ENCODE peak calls at places on chromosome 3, in four cellular contexts. Q is IMR-90, F is H9, Z is H1. N is an unnamed sample.

GRCh38 chr3:52798978-52799476 is 4.4 kb downstream of the ITIH3 start:
- DNase-seq in Q (no peak), Z (peak), F (peak), N (peak)

GRCh38 chr3:182789371-182789770 is 3.9 kb upstream of the ATP11B start:
- DNase-seq in F (no peak), Z (no peak), Q (peak), N (no peak)

GRCh38 chr3:28467414-28467813 is 118.8 kb upstream of the AZI2 start:
- DNase-seq in F (no peak), Z (no peak), Q (no peak), N (peak)

GRCh38 chr3:53885239-53885638 is 3.3 kb upstream of the ACTR8 start:
- DNase-seq in Z (no peak), Q (peak), F (no peak), N (no peak)

GRCh38 chr3:58272891-58273290 is 33.2 kb upstream of the RPP14 start:
- DNase-seq in Z (no peak), Q (peak), F (no peak), N (no peak)

GRCh38 chr3:181623924-181624694 is 87.6 kb upstream of the SOX2 start:
- DNase-seq in F (no peak), Z (no peak), Q (no peak), N (no peak)

GRCh38 chr3:180142041-180142440 is 105.3 kb upstream of the PEX5L start:
- DNase-seq in Z (no peak), Q (no peak), F (no peak), N (no peak)

GRCh38 chr3:117011687-117012250 is 302.2 kb downstream of the TUSC7 start:
- DNase-seq in F (no peak), Z (no peak), Q (no peak), N (no peak)

GRCh38 chr3:97815149-97815917 is 6.5 kb upstream of the CRYBG3 start:
- DNase-seq in Z (no peak), Q (peak), F (no peak), N (no peak)

GRCh38 chr3:138082085-138082991 is 33.1 kb downstream of the DZIP1L start:
- DNase-seq in Q (peak), F (no peak), Z (no peak), N (peak)

DNA sequence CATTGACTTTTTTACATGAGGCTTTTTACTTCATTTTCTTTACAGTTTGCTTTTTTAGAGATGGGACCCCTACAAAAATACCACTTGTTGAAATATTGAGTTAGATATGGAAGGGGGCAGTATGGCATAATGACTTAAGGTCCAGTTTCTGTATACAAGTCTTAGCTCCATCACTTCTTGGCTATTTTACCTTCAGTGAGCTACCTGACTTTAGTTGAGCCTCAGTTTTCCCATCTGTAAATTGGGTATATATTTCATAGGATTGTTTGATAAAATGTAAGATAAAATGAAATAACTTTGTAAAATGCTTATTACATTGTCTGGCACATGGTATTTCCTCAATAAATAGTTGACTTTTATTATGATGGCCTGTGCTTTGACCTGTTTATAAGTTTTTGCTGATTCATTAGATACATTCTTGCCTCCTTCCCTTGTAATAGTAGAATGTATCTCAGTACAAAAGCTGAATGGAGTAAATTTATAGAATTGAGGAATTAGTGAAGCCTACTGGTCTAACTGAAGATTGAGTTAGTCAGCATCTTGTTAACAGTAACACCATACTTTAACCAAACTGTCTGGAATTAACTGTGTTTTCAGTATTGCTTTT is 27.6 kb downstream of the TBC1D23 start:
- DNase-seq in Z (no peak), F (no peak), Q (no peak), N (no peak)
- H4K5ac ChIP-seq in Z (no peak), F (no peak), Q (no peak), N (no peak)

GRCh38 chr3:115363071-115363470 is 216.0 kb upstream of the ZBTB20 start:
- DNase-seq in Q (peak), Z (no peak), F (no peak), N (no peak)
- H2AK5ac ChIP-seq in Q (no peak), Z (no peak), F (no peak), N (no peak)

GRCh38 chr3:169145551-169145950 is 518.0 kb downstream of the MECOM start:
- DNase-seq in Z (no peak), Q (no peak), F (no peak), N (no peak)

GRCh38 chr3:169147246-169148008 is 516.1 kb downstream of the MECOM start:
- DNase-seq in Z (peak), Q (peak), F (peak), N (peak)

GRCh38 chr3:169146112-169146665 is 517.3 kb downstream of the MECOM start:
- DNase-seq in F (peak), Q (peak), Z (no peak), N (peak)

GRCh38 chr3:169148448-169149348 is 514.8 kb downstream of the MECOM start:
- DNase-seq in Z (no peak), F (no peak), Q (no peak), N (peak)

GRCh38 chr3:169146866-169147245 is 516.7 kb downstream of the MECOM start:
- DNase-seq in F (no peak), Q (peak), Z (no peak), N (peak)
- H2BK120ac ChIP-seq in F (no peak), Q (peak), Z (no peak), N (no peak)

DNA sequence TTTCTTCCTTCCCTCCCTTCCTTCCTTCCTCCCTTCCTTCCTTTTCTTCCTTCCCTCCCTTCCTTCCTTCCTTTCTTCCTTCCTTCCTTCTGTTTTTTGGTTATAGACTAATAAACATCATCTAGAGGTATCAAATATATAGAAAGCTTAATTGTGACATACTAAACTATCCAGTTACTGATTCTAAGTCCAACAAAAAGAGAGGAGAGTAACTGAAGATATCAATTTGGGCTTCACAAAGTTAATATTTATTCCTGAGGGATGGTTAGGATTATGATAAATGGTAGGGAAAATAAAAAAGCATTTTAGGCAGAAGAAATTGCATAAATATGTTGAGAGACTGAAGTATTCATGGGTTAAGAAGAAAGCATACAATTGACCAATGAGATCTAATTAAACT is 7.8 kb upstream of the CLDN16 start:
- DNase-seq in F (no peak), Q (no peak), Z (no peak), N (no peak)
- H4K5ac ChIP-seq in F (no peak), Q (no peak), Z (no peak), N (no peak)

GRCh38 chr3:65996605-65997004 is 42.1 kb downstream of the MAGI1 start:
- DNase-seq in F (no peak), Z (no peak), Q (no peak), N (peak)
- H2AK5ac ChIP-seq in F (no peak), Z (no peak), Q (no peak), N (no peak)

N was measured in mesendoderm.